ENCODE peak calls at places on chromosomes 12 and 14, in seven cellular contexts. W is keratinocyte, C is upper lobe of right lung, L is spleen, I is heart right ventricle, V is lung, B is heart left ventricle. P is an unnamed sample.

GRCh38 chr12:125470838-125471775 is 405.9 kb downstream of the AACS start:
- DNase-seq in W (no peak), V (no peak), I (no peak), C (no peak), L (no peak), B (no peak), P (no peak)

GRCh38 chr12:113071427-113072112 is 15.0 kb downstream of the DTX1 start:
- DNase-seq in I (peak; percentile 33), L (no peak), C (no peak), B (no peak), W (no peak), V (no peak), P (no peak)

GRCh38 chr12:109723311-109723791 is 9.7 kb downstream of the FAM222A start:
- DNase-seq in I (peak; percentile 83), C (no peak), L (no peak), W (no peak), V (no peak), B (peak; percentile 82), P (no peak)

GRCh38 chr12:119729871-119730270 is 61.9 kb downstream of the PRKAB1 start:
- DNase-seq in I (no peak), L (no peak), B (no peak), W (no peak), C (no peak), V (no peak), P (no peak)

GRCh38 chr12:124695861-124696260 is 128.4 kb upstream of the NCOR2 start:
- DNase-seq in V (no peak), C (no peak), L (no peak), I (no peak), B (no peak), W (no peak), P (no peak)

GRCh38 chr12:119406322-119406721 is 71.8 kb downstream of the CCDC60 start:
- DNase-seq in V (no peak), L (no peak), C (no peak), I (no peak), W (no peak), B (no peak), P (no peak)

GRCh38 chr12:54385251-54385914 is 850 bp upstream of the ZNF385A start:
- DNase-seq in W (no peak), L (peak; percentile 75), I (no peak), C (peak; percentile 70), V (no peak), B (no peak), P (no peak)

GRCh38 chr14:52901357-52901980 is 49.4 kb downstream of the FERMT2 start:
- DNase-seq in I (no peak), V (no peak), L (no peak), W (no peak), C (no peak), B (no peak), P (no peak)

GRCh38 chr12:79737875-79738718 is 47.3 kb upstream of the PAWR start:
- DNase-seq in C (no peak), L (no peak), W (peak; percentile 33), V (no peak), B (no peak), I (no peak), P (no peak)

GRCh38 chr12:107404981-107405380 is 280.6 kb upstream of the PWP1 start:
- DNase-seq in C (no peak), V (no peak), W (no peak), B (no peak), I (no peak), L (no peak), P (no peak)

GRCh38 chr12:49838973-49839633 is 3.8 kb downstream of the BCDIN3D start:
- DNase-seq in B (no peak), L (no peak), V (no peak), W (no peak), I (no peak), C (no peak), P (no peak)

GRCh38 chr12:112992541-112993398 is 14.5 kb downstream of the OAS2 start:
- DNase-seq in I (peak; percentile 32), C (no peak), V (peak; percentile 48), L (no peak), W (peak; percentile 41), B (no peak), P (peak; percentile 58)

GRCh38 chr14:61347771-61348443 is 26.5 kb downstream of the PRKCH start:
- DNase-seq in W (no peak), B (no peak), C (no peak), I (no peak), L (no peak), V (no peak), P (no peak)

GRCh38 chr12:56260921-56261320 is 2.7 kb upstream of the ANKRD52 start:
- DNase-seq in V (no peak), B (no peak), W (no peak), C (no peak), I (no peak), L (no peak), P (no peak)

GRCh38 chr12:75964150-75964549 is 67.4 kb downstream of the PHLDA1 start:
- DNase-seq in I (no peak), V (peak; percentile 61), C (peak; percentile 78), L (peak; percentile 87), B (peak; percentile 31), W (no peak), P (no peak)

GRCh38 chr14:91858536-91859275 is 8.6 kb downstream of the TC2N start:
- DNase-seq in C (no peak), I (no peak), L (no peak), W (no peak), V (no peak), B (no peak), P (no peak)

GRCh38 chr14:51547701-51548100 is 104.0 kb upstream of the FRMD6 start:
- DNase-seq in C (no peak), I (no peak), V (no peak), L (no peak), B (no peak), W (no peak), P (no peak)

GRCh38 chr14:35390577-35391387 is 13.8 kb downstream of the NFKBIA start:
- DNase-seq in I (no peak), B (no peak), C (no peak), V (no peak), W (no peak), L (no peak), P (no peak)

GRCh38 chr14:32932921-32933622 is 5.6 kb upstream of the NPAS3 start:
- DNase-seq in C (peak; percentile 54), V (no peak), W (no peak), B (no peak), L (peak; percentile 71), I (peak; percentile 38), P (no peak)

GRCh38 chr14:66432334-66432733 is 53.8 kb upstream of the CCDC196 start:
- DNase-seq in I (no peak), B (no peak), V (no peak), C (no peak), W (no peak), L (no peak), P (no peak)

GRCh38 chr14:49497725-49498348 is 88.3 kb downstream of the RPS29 start:
- DNase-seq in B (no peak), C (no peak), L (no peak), W (peak; percentile 65), I (no peak), V (no peak), P (no peak)

GRCh38 chr12:116916122-116916521 is 5.4 kb downstream of the FBXW8 start:
- DNase-seq in C (no peak), L (no peak), B (no peak), I (no peak), V (no peak), W (peak; percentile 23), P (no peak)

DNA sequence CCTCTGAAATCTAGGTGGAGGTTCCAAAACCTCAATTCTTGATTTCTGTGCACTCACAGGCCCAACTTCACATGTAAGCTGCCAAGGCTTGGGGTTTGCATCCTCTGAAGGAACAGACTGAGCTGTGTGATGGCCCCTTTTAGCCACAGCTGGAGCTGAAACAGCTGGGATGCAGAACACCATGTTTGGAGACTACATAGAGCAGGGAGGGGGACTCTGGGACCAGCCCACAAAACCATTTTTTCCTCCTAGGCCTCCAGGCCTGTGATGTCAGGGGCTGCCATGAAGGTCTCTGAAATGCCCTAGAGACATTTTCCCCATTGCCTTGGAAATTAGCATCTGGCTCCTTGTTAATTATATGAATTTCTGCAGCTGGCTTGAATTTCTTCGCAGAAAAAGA is 1025.9 kb upstream of the NOVA1 start:
- DNase-seq in C (no peak), L (no peak), V (no peak), I (no peak), W (no peak), B (no peak), P (no peak)
- H3K9me3 ChIP-seq in C (no peaks in the 10 kb centered on the region), L (peaks cover 45% of the 10 kb centered on the region), V (peaks cover 6% of the 10 kb centered on the region), I (peaks cover 5% of the 10 kb centered on the region), W (no peaks in the 10 kb centered on the region), B (peaks cover 7% of the 10 kb centered on the region), P (no peaks in the 10 kb centered on the region)

GRCh38 chr12:123050913-123051312 is 70.4 kb downstream of the ARL6IP4 start:
- DNase-seq in C (no peak), L (no peak), I (no peak), B (no peak), V (no peak), W (no peak), P (no peak)

GRCh38 chr12:123046431-123046830 is 66.0 kb downstream of the ARL6IP4 start:
- DNase-seq in W (no peak), B (no peak), L (no peak), I (no peak), C (no peak), V (no peak), P (no peak)

GRCh38 chr12:123049398-123050250 is 69.1 kb downstream of the ARL6IP4 start:
- DNase-seq in V (no peak), L (no peak), W (no peak), B (no peak), I (no peak), C (no peak), P (no peak)

GRCh38 chr12:123047289-123047688 is 66.8 kb downstream of the ARL6IP4 start:
- DNase-seq in I (no peak), B (no peak), L (no peak), C (no peak), W (no peak), V (no peak), P (no peak)

GRCh38 chr12:123050331-123050809 is 69.9 kb downstream of the ARL6IP4 start:
- DNase-seq in B (peak; percentile 49), I (no peak), W (no peak), C (no peak), L (no peak), V (no peak), P (no peak)
- H3K27ac ChIP-seq in B (peak overlapping the region; percentile 56), I (peak overlapping the region; percentile 72), W (no peak overlapping the region), C (no peak overlapping the region), L (no peak overlapping the region), V (peak overlapping the region; percentile 43), P (peak overlapping the region; percentile 58)

DNA sequence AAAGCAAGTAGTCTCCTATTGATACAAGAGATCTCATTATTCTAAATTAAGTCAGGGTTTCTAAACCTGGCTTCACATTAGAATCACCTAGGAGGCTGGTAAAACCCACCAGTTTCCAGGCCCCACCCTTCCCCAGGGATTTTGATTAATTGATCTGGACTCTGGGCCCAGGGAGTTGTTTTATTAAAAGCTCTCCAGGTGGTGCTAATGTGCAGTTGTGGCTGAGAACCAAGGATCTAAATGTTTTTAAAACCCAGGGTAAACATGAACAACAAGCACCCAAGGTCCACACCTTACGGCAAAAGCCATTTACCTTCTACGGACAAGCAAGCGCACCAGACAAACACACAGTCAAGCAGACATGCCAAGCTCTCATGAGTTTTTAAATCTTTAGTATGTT is 73.9 kb downstream of the SLC2A13 start:
- DNase-seq in W (no peak), B (no peak), L (no peak), I (no peak), C (no peak), V (no peak), P (no peak)
- TF ChIP-seq CTCF in W (no peak), B (peak; percentile 22), L (no peak), I (peak; percentile 33), C (no peak), V (no peak), P (no peak)

GRCh38 chr14:94617366-94617941 is 5.3 kb downstream of the SERPINA3 start:
- DNase-seq in C (no peak), L (no peak), I (no peak), V (no peak), B (no peak), W (no peak), P (no peak)
- H3K9me3 ChIP-seq in C (peaks cover 21% of the 10 kb centered on the region), L (peaks cover 39% of the 10 kb centered on the region), I (peaks cover 11% of the 10 kb centered on the region), V (peaks cover 17% of the 10 kb centered on the region), B (peaks cover 30% of the 10 kb centered on the region), W (peaks cover 3% of the 10 kb centered on the region), P (no peaks in the 10 kb centered on the region)

P was measured in vagina.